ENCODE peak calls at places on chromosomes 1 and 21, in four cellular contexts. V, U, T and W are unnamed samples.
A peak's percentile ranks its signal among the peaks of the same experiment; 100 is the strongest.

GRCh38 chr21:28464988-28465387 is 527.7 kb downstream of the LTN1 start:
- DNase-seq in V (no peak), U (no peak), T (no peak), W (no peak)

GRCh38 chr1:26858160-26858559 is 4.8 kb upstream of the SFN start:
- DNase-seq in V (no peak), U (no peak), T (no peak), W (no peak)

GRCh38 chr1:94884101-94884875 is 42.6 kb downstream of the CNN3 start:
- DNase-seq in V (no peak), U (peak; percentile 71), T (no peak), W (no peak)

GRCh38 chr1:28213315-28213714 is 19.5 kb downstream of the DNAJC8 start:
- DNase-seq in V (no peak), U (no peak), T (no peak), W (no peak)

GRCh38 chr1:205373022-205373421 is 16.3 kb upstream of the KLHDC8A start:
- DNase-seq in V (no peak), U (no peak), T (no peak), W (no peak)

GRCh38 chr1:16617101-16617727 is 3.9 kb upstream of the NBPF1 start:
- DNase-seq in V (no peak), U (no peak), T (no peak), W (peak; percentile 57)

GRCh38 chr1:62672029-62672428 is 16.2 kb downstream of the DOCK7 start:
- DNase-seq in V (no peak), U (no peak), T (no peak), W (no peak)

GRCh38 chr21:37665230-37666024 is 250.8 kb downstream of the KCNJ6 start:
- DNase-seq in V (no peak), U (no peak), T (no peak), W (no peak)

GRCh38 chr21:20418353-20418752 is 579.9 kb upstream of the NCAM2 start:
- DNase-seq in V (no peak), U (no peak), T (no peak), W (no peak)

GRCh38 chr21:14084068-14084501 is 126.7 kb downstream of the LIPI start:
- DNase-seq in V (no peak), U (no peak), T (no peak), W (no peak)

GRCh38 chr21:34094949-34095348 is 21.6 kb downstream of the MRPS6 start:
- DNase-seq in V (no peak), U (no peak), T (no peak), W (no peak)

GRCh38 chr21:35963920-35964451 is 96.3 kb downstream of the SETD4 start:
- DNase-seq in V (no peak), U (no peak), T (no peak), W (no peak)

GRCh38 chr1:63269571-63269970 is 52.8 kb upstream of the FOXD3 start:
- DNase-seq in V (no peak), U (no peak), T (no peak), W (no peak)

GRCh38 chr1:158121604-158122254 is 59.0 kb upstream of the CD1D start:
- DNase-seq in V (peak; percentile 59), U (peak; percentile 25), T (no peak), W (peak; percentile 41)

GRCh38 chr1:100313382-100313781 is 38.9 kb upstream of the CDC14A start:
- DNase-seq in V (peak; percentile 1), U (no peak), T (no peak), W (no peak)

GRCh38 chr1:172658871-172659453 is at the start of gene FASLG:
- DNase-seq in V (no peak), U (no peak), T (no peak), W (no peak)

GRCh38 chr1:213661346-213661745 is 326.4 kb upstream of the PROX1 start:
- DNase-seq in V (no peak), U (no peak), T (no peak), W (peak; percentile 6)

GRCh38 chr1:226549094-226549936 is 751 bp downstream of the STUM start:
- DNase-seq in V (no peak), U (no peak), T (no peak), W (no peak)

GRCh38 chr1:101474039-101474665 is 237.3 kb downstream of the S1PR1 start:
- DNase-seq in V (peak; percentile 35), U (peak; percentile 16), T (no peak), W (peak; percentile 22)

GRCh38 chr1:23216771-23217420 is 406 bp downstream of the HTR1D start:
- DNase-seq in V (no peak), U (no peak), T (no peak), W (peak; percentile 86)

GRCh38 chr1:20787100-20787774 is at the start of gene HP1BP3:
- DNase-seq in V (no peak), U (peak; percentile 55), T (no peak), W (peak; percentile 92)

GRCh38 chr1:205488074-205488723 is 16.3 kb upstream of the CDK18 start:
- DNase-seq in V (peak; percentile 44), U (peak; percentile 75), T (no peak), W (peak; percentile 74)

GRCh38 chr1:184021666-184022198 is 15.8 kb downstream of the COLGALT2 start:
- DNase-seq in V (no peak), U (no peak), T (no peak), W (no peak)
- TF ChIP-seq TCF7L2 in V (no peak), U (no peak), T (no peak), W (no peak)

GRCh38 chr1:30058966-30059365 is 664.4 kb downstream of the MATN1 start:
- DNase-seq in V (peak; percentile 26), U (no peak), T (peak; percentile 5), W (no peak)
- TF ChIP-seq TCF7L2 in V (no peak), U (no peak), T (no peak), W (no peak)

DNA sequence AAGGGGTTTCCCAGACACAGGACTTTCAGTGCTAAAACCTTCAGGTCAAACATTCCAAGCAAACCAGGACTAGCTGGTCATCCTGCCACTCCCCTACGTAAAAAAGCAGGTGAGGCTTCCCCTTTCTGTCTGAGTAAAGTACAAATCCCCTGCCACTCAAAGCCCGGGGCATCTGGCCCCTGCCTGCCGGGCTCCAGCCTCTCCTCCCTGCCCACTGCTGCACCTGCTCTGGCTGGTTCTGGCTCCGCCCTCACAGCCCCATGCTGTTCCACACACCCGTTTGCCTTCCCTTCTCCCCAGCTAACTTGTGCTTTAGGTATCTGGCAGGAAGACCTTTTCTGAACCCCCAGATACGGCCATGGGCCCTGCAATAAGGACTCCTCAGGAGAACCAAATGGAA is 23.3 kb upstream of the S100A7 start:
- DNase-seq in V (no peak), U (no peak), T (no peak), W (no peak)
- TF ChIP-seq TCF7L2 in V (no peak), U (no peak), T (no peak), W (no peak)

GRCh38 chr1:8473121-8473891 is 155.4 kb downstream of the SLC45A1 start:
- DNase-seq in V (no peak), U (peak; percentile 55), T (no peak), W (no peak)

GRCh38 chr1:8473892-8474300 is 156.0 kb downstream of the SLC45A1 start:
- DNase-seq in V (no peak), U (peak; percentile 53), T (no peak), W (no peak)

GRCh38 chr1:8474369-8474768 is 156.5 kb downstream of the SLC45A1 start:
- DNase-seq in V (no peak), U (no peak), T (no peak), W (no peak)

GRCh38 chr1:8471451-8471850 is 153.5 kb downstream of the SLC45A1 start:
- DNase-seq in V (no peak), U (no peak), T (no peak), W (no peak)

GRCh38 chr1:8472668-8473067 is 154.8 kb downstream of the SLC45A1 start:
- DNase-seq in V (no peak), U (no peak), T (no peak), W (no peak)
- TF ChIP-seq TCF7L2 in V (no peak), U (no peak), T (no peak), W (no peak)

DNA sequence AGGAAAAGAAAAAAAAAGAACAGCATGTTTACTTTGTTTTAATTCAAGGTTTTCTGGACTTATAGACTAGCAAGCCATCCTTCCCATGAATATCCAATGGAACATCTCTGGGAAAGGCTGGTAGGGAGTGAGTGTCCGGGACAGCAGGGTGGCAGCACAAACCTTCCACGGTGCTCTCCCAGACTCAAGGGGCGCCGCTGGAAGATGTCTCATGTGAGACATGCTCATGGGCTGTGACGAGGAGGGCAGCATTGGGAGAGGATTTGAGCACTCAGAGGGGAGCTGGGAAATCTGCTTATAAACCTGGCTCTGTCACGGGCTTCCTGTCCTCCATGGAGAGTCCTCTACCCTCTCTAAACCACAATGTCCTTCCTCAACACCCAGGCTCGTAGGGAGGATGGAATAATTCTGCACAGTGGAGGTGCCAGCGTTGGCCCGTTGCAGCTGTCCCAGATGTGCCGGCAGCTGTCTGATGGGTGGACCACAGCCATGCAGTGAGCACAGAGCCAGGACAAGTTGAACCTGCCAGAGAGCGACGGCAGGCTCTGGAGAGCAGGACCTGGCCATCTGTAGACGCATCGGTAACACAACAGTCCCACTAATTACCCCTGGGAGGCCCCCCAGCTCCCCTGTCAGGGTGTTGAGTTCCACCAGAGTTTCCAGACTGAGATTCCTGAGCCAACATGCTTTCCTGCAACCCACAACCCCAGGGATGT is 100.0 kb upstream of the IGSF21 start:
- DNase-seq in V (no peak), U (no peak), T (no peak), W (no peak)
- TF ChIP-seq TCF7L2 in V (no peak), U (no peak), T (no peak), W (no peak)